ENCODE peak calls at places on chromosomes 3 and 15, in nine cellular contexts. T is CD8-positive, alpha-beta memory T cell; O is activated gamma-delta T cell treated with anti-CD3 and anti-CD28 coated beads, Interleukin-2, amount 50 U/mL, for 16 hours; K is retina; B is posterior cingulate gyrus; D is brain microvascular endothelial cell; S is HTR-8/SVneo; C is activated T-helper 2 cell treated with anti-CD3 and anti-CD28 coated beads, Interferon-gamma antibody, Interleukin-2, Interleukin-4, amounts not matched to agents 10 μg/mL and 5 μg/mL and 100 μg/mL, durations not matched to agents 14 hours and 24 hours and 36 hours; R is activated CD4-positive, alpha-beta T cell treated with anti-CD3 and anti-CD28 coated beads for 48 hours. F is an unnamed sample.

GRCh38 chr3:50885491-50885890 is 210.8 kb downstream of the DOCK3 start:
- DNase-seq in T (no peak), S (no peak), B (no peak), K (no peak), D (no peak), C (no peak), R (no peak), O (no peak), F (no peak)

GRCh38 chr3:37820213-37820612 is 41.5 kb upstream of the CTDSPL start:
- DNase-seq in B (no peak), K (no peak), O (no peak), T (no peak), S (no peak), C (no peak), R (no peak), D (no peak), F (no peak)

GRCh38 chr3:169772951-169773816 is at the start of gene MYNN:
- DNase-seq in O (peak), T (peak), S (peak), C (peak), D (peak), B (peak), R (peak), K (peak), F (peak)

GRCh38 chr3:143119974-143120715 is 574 bp downstream of the CHST2 start:
- DNase-seq in K (peak), O (no peak), D (peak), R (peak), B (peak), T (no peak), S (peak), C (peak), F (peak)

GRCh38 chr15:44812029-44812517 is 75.7 kb downstream of the TRIM69 start:
- DNase-seq in S (no peak), O (no peak), B (no peak), C (no peak), T (no peak), D (no peak), K (no peak), R (no peak), F (no peak)

GRCh38 chr3:35383719-35384555 is 255.4 kb upstream of the ARPP21 start:
- DNase-seq in B (peak), C (no peak), K (no peak), O (no peak), R (no peak), T (no peak), S (no peak), D (peak), F (no peak)

GRCh38 chr3:72847282-72847681 is 963 bp downstream of the SHQ1 start:
- DNase-seq in K (no peak), S (no peak), T (no peak), C (no peak), B (no peak), O (no peak), D (no peak), R (no peak), F (no peak)

GRCh38 chr15:57376695-57377477 is 581 bp downstream of the CGNL1 start:
- DNase-seq in T (no peak), K (peak), S (peak), R (no peak), B (no peak), C (no peak), D (no peak), O (no peak), F (no peak)